ENCODE peak calls at places on chromosomes 6 and 20, in ten cellular contexts. N, C, X, L, I, W, A, U, S and T are unnamed samples.

GRCh38 chr6:95923518-95923917 is 92.3 kb upstream of the FUT9 start:
- DNase-seq in U (no peak), N (peak; percentile 17), W (no peak), X (no peak), C (peak; percentile 42), I (no peak), L (no peak), S (no peak), A (no peak), T (no peak)

GRCh38 chr6:63567966-63568365 is 4.3 kb upstream of the LOC128125822 start:
- DNase-seq in I (no peak), C (no peak), W (no peak), N (no peak), A (no peak), S (no peak), L (no peak), X (no peak), U (no peak), T (no peak)

GRCh38 chr6:43937236-43938177 is 167.5 kb downstream of the VEGFA start:
- DNase-seq in A (peak; percentile 13), U (no peak), I (no peak), X (no peak), W (no peak), S (no peak), N (peak; percentile 8), L (no peak), C (no peak), T (no peak)

GRCh38 chr6:53588816-53589509 is 44.1 kb upstream of the GCLC start:
- DNase-seq in A (no peak), W (no peak), S (no peak), L (no peak), X (no peak), I (no peak), U (no peak), N (no peak), C (no peak), T (no peak)

GRCh38 chr20:45012682-45013302 is 46.5 kb downstream of the STK4 start:
- DNase-seq in N (no peak), U (no peak), W (no peak), L (peak; percentile 57), C (no peak), A (no peak), I (no peak), X (no peak), S (no peak), T (no peak)

GRCh38 chr20:57678340-57678739 is 31.5 kb downstream of the PMEPA1 start:
- DNase-seq in N (no peak), X (no peak), S (no peak), I (no peak), C (no peak), L (no peak), A (no peak), U (peak; percentile 57), W (peak; percentile 47), T (no peak)

GRCh38 chr6:136897071-136897470 is 25.0 kb upstream of the SLC35D3 start:
- DNase-seq in S (no peak), C (no peak), A (no peak), U (no peak), I (no peak), L (no peak), N (no peak), X (no peak), W (no peak), T (no peak)

GRCh38 chr20:50982372-50982771 is 23.8 kb downstream of the MOCS3 start:
- DNase-seq in S (no peak), N (no peak), W (peak; percentile 67), C (peak; percentile 37), A (no peak), L (peak; percentile 68), X (peak; percentile 57), U (no peak), I (no peak), T (no peak)

GRCh38 chr20:57400262-57400701 is 9.1 kb downstream of the RBM38 start:
- DNase-seq in L (no peak), X (no peak), A (no peak), W (no peak), C (no peak), I (no peak), S (peak; percentile 36), N (no peak), U (peak; percentile 23), T (no peak)

GRCh38 chr6:90436403-90436802 is 139.8 kb upstream of the BACH2 start:
- DNase-seq in L (no peak), C (no peak), X (peak; percentile 39), U (no peak), W (no peak), S (no peak), I (no peak), A (no peak), N (no peak), T (no peak)

GRCh38 chr20:38270869-38271608 is 10.5 kb upstream of the KIAA1755 start:
- DNase-seq in L (peak; percentile 99), A (peak; percentile 67), W (no peak), U (peak; percentile 86), X (no peak), S (no peak), N (no peak), I (no peak), C (no peak), T (no peak)

GRCh38 chr6:34246563-34247391 is 2.0 kb downstream of the SMIM29 start:
- DNase-seq in S (no peak), C (peak; percentile 49), W (no peak), I (no peak), N (no peak), X (no peak), L (peak; percentile 46), A (no peak), U (no peak), T (no peak)

GRCh38 chr6:90284236-90284744 is 12.4 kb downstream of the BACH2 start:
- DNase-seq in X (no peak), W (no peak), I (peak; percentile 14), L (peak; percentile 95), N (no peak), U (no peak), S (no peak), A (peak; percentile 41), C (no peak), T (no peak)

GRCh38 chr20:53081916-53082863 is 110.0 kb downstream of the TSHZ2 start:
- DNase-seq in L (no peak), X (no peak), C (peak; percentile 95), S (no peak), A (no peak), W (no peak), I (no peak), N (no peak), U (no peak), T (no peak)

GRCh38 chr6:149362289-149362688 is 37.8 kb upstream of the SUMO4 start:
- DNase-seq in X (no peak), N (no peak), I (no peak), A (no peak), U (no peak), W (no peak), C (no peak), L (no peak), S (no peak), T (no peak)

GRCh38 chr6:103405321-103405720 is 1454.4 kb downstream of the HACE1 start:
- DNase-seq in L (no peak), A (no peak), S (no peak), U (no peak), N (no peak), I (no peak), W (no peak), C (no peak), X (no peak), T (no peak)

GRCh38 chr6:75480425-75480824 is 13.2 kb downstream of the FILIP1 start:
- DNase-seq in I (no peak), W (no peak), C (no peak), N (no peak), X (no peak), L (peak; percentile 40), A (no peak), S (no peak), U (no peak), T (no peak)

GRCh38 chr6:32588156-32588555 is 1.5 kb downstream of the HLA-DRB1 start:
- DNase-seq in W (no peak), L (no peak), N (no peak), C (no peak), I (no peak), A (no peak), S (no peak), X (no peak), U (no peak), T (no peak)
- TF ChIP-seq POLR2A in W (no peak), L (no peak), N (no peak), C (no peak), I (no peak), A (no peak), S (no peak), X (no peak), U (no peak), T (no peak)

DNA sequence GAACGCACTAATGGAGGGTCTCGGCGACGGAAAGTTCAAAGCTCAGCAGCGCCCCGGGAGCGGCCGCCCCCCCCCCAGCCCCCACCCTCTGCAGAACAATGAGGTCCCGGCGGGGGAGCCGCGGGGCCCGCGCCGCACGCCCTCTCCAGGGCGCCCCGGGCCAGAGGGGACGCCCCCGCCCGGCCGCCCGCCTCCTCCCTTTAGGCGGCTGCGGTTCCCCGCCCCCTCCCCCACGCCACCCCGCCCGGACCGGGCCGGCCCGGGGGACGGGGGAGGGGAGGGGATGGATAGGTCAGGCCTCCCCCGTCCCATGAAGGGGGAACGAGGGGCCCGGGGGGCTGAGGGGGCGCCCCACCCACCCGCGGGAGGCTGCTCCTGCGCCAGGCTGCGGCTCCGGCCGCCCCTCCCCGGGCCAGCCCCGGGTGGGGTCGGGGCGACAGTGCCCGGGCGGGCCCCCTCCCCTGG is 1.5 kb downstream of the NOL4L start:
- DNase-seq in A (no peak), C (no peak), W (no peak), N (no peak), X (no peak), L (no peak), S (no peak), U (no peak), I (no peak), T (no peak)
- H3K27me3 ChIP-seq in A (no peaks in the 10 kb centered on the region), C (peaks cover 14% of the 10 kb centered on the region), W (peaks cover 56% of the 10 kb centered on the region), N (no peaks in the 10 kb centered on the region), X (peaks cover 3% of the 10 kb centered on the region), L (peaks cover 26% of the 10 kb centered on the region), S (peaks cover 19% of the 10 kb centered on the region), U (peaks cover 11% of the 10 kb centered on the region), I (peaks cover 17% of the 10 kb centered on the region), T (no peaks in the 10 kb centered on the region)

GRCh38 chr20:48930035-48930434 is 8.5 kb downstream of the ARFGEF2 start:
- DNase-seq in U (no peak), N (no peak), L (no peak), C (no peak), X (no peak), I (no peak), W (no peak), A (no peak), S (no peak), T (no peak)
- TF ChIP-seq POLR2A in U (no peak), N (no peak), L (no peak), C (no peak), X (no peak), I (no peak), W (no peak), A (no peak), S (no peak), T (no peak)

GRCh38 chr6:28810655-28811053 is 113.1 kb downstream of the TRIM27 start:
- DNase-seq in L (no peak), N (no peak), C (no peak), X (no peak), W (no peak), S (no peak), I (no peak), A (no peak), U (no peak), T (no peak)
- H3K27me3 ChIP-seq in L (peaks cover 41% of the 10 kb centered on the region), N (no peaks in the 10 kb centered on the region), C (peaks cover 9% of the 10 kb centered on the region), X (peaks cover 94% of the 10 kb centered on the region), W (peaks cover 100% of the 10 kb centered on the region), S (peaks cover 61% of the 10 kb centered on the region), I (peaks cover 80% of the 10 kb centered on the region), A (peaks cover 8% of the 10 kb centered on the region), U (peaks cover 85% of the 10 kb centered on the region), T (peaks cover 67% of the 10 kb centered on the region)